ENCODE peak calls at places on chromosomes 6 and 20, in seven cellular contexts. One of them, this sample, is unnamed.
A peak's percentile ranks its signal among the peaks of the same experiment; 100 is the strongest.

GRCh38 chr20:15232243-15232642 is 894.8 kb upstream of the FLRT3 start:
- DNase-seq in CD4-positive, alpha-beta T cell: no peak
- DNase-seq in effector memory CD8-positive, alpha-beta T cell: no peak
- DNase-seq in HEK293T: no peak
- DNase-seq in left ventricle myocardium inferior: no peak
- DNase-seq in activated T-cell treated with anti-CD3 and anti-CD28 coated beads, Interleukin-2, amount 50 U/mL, for 72 hours: no peak
- DNase-seq in GM23248: no peak
- DNase-seq in this sample: no peak

GRCh38 chr20:62742979-62743776 is 34.5 kb downstream of the NTSR1 start:
- DNase-seq in CD4-positive, alpha-beta T cell: no peak
- DNase-seq in effector memory CD8-positive, alpha-beta T cell: no peak
- DNase-seq in HEK293T: no peak
- DNase-seq in left ventricle myocardium inferior: peak; percentile 5
- DNase-seq in activated T-cell treated with anti-CD3 and anti-CD28 coated beads, Interleukin-2, amount 50 U/mL, for 72 hours: no peak
- DNase-seq in GM23248: no peak
- DNase-seq in this sample: no peak

GRCh38 chr6:93516441-93516840 is 97.1 kb upstream of the EPHA7 start:
- DNase-seq in CD4-positive, alpha-beta T cell: no peak
- DNase-seq in effector memory CD8-positive, alpha-beta T cell: no peak
- DNase-seq in HEK293T: no peak
- DNase-seq in left ventricle myocardium inferior: no peak
- DNase-seq in activated T-cell treated with anti-CD3 and anti-CD28 coated beads, Interleukin-2, amount 50 U/mL, for 72 hours: no peak
- DNase-seq in GM23248: no peak
- DNase-seq in this sample: no peak

GRCh38 chr6:72216222-72217106 is 330.1 kb downstream of the RIMS1 start:
- DNase-seq in CD4-positive, alpha-beta T cell: no peak
- DNase-seq in effector memory CD8-positive, alpha-beta T cell: no peak
- DNase-seq in HEK293T: no peak
- DNase-seq in left ventricle myocardium inferior: no peak
- DNase-seq in activated T-cell treated with anti-CD3 and anti-CD28 coated beads, Interleukin-2, amount 50 U/mL, for 72 hours: no peak
- DNase-seq in GM23248: no peak
- DNase-seq in this sample: no peak

GRCh38 chr6:9250852-9251251 is 815.5 kb upstream of the SLC35B3 start:
- DNase-seq in CD4-positive, alpha-beta T cell: no peak
- DNase-seq in effector memory CD8-positive, alpha-beta T cell: no peak
- DNase-seq in HEK293T: peak; percentile 37
- DNase-seq in left ventricle myocardium inferior: no peak
- DNase-seq in activated T-cell treated with anti-CD3 and anti-CD28 coated beads, Interleukin-2, amount 50 U/mL, for 72 hours: no peak
- DNase-seq in GM23248: peak; percentile 41
- DNase-seq in this sample: no peak

GRCh38 chr6:108721308-108721707 is 126.9 kb upstream of the ARMC2 start:
- DNase-seq in CD4-positive, alpha-beta T cell: no peak
- DNase-seq in effector memory CD8-positive, alpha-beta T cell: no peak
- DNase-seq in HEK293T: no peak
- DNase-seq in left ventricle myocardium inferior: no peak
- DNase-seq in activated T-cell treated with anti-CD3 and anti-CD28 coated beads, Interleukin-2, amount 50 U/mL, for 72 hours: no peak
- DNase-seq in GM23248: no peak
- DNase-seq in this sample: no peak

GRCh38 chr6:165034271-165034741 is 275.1 kb downstream of the C6orf118 start:
- DNase-seq in CD4-positive, alpha-beta T cell: no peak
- DNase-seq in effector memory CD8-positive, alpha-beta T cell: no peak
- DNase-seq in HEK293T: no peak
- DNase-seq in left ventricle myocardium inferior: no peak
- DNase-seq in activated T-cell treated with anti-CD3 and anti-CD28 coated beads, Interleukin-2, amount 50 U/mL, for 72 hours: no peak
- DNase-seq in GM23248: peak; percentile 76
- DNase-seq in this sample: no peak

GRCh38 chr6:63193324-63193723 is 17.9 kb upstream of the FKBP1C start:
- DNase-seq in CD4-positive, alpha-beta T cell: no peak
- DNase-seq in effector memory CD8-positive, alpha-beta T cell: no peak
- DNase-seq in HEK293T: no peak
- DNase-seq in left ventricle myocardium inferior: no peak
- DNase-seq in activated T-cell treated with anti-CD3 and anti-CD28 coated beads, Interleukin-2, amount 50 U/mL, for 72 hours: no peak
- DNase-seq in GM23248: no peak
- DNase-seq in this sample: no peak

GRCh38 chr6:23111984-23112383 is 542.6 kb downstream of the HDGFL1 start:
- DNase-seq in CD4-positive, alpha-beta T cell: no peak
- DNase-seq in effector memory CD8-positive, alpha-beta T cell: no peak
- DNase-seq in HEK293T: no peak
- DNase-seq in left ventricle myocardium inferior: no peak
- DNase-seq in activated T-cell treated with anti-CD3 and anti-CD28 coated beads, Interleukin-2, amount 50 U/mL, for 72 hours: no peak
- DNase-seq in GM23248: peak; percentile 69
- DNase-seq in this sample: no peak

GRCh38 chr6:129978148-129978916 is 40.0 kb upstream of the L3MBTL3 start:
- DNase-seq in CD4-positive, alpha-beta T cell: no peak
- DNase-seq in effector memory CD8-positive, alpha-beta T cell: no peak
- DNase-seq in HEK293T: no peak
- DNase-seq in left ventricle myocardium inferior: no peak
- DNase-seq in activated T-cell treated with anti-CD3 and anti-CD28 coated beads, Interleukin-2, amount 50 U/mL, for 72 hours: no peak
- DNase-seq in GM23248: no peak
- DNase-seq in this sample: no peak

GRCh38 chr20:23082846-23083552 is 3.1 kb downstream of the CD93 start:
- DNase-seq in CD4-positive, alpha-beta T cell: no peak
- DNase-seq in effector memory CD8-positive, alpha-beta T cell: no peak
- DNase-seq in HEK293T: no peak
- DNase-seq in left ventricle myocardium inferior: no peak
- DNase-seq in activated T-cell treated with anti-CD3 and anti-CD28 coated beads, Interleukin-2, amount 50 U/mL, for 72 hours: no peak
- DNase-seq in GM23248: no peak
- DNase-seq in this sample: no peak

This sample was measured in K562.